ENCODE peak calls at places on chromosomes 6 and 20, in six cellular contexts. B, Q, T, X, Z and F are unnamed samples.
A peak's percentile ranks its signal among the peaks of the same experiment; 100 is the strongest.

GRCh38 chr20:31740208-31740607 is 1.1 kb downstream of the TPX2 start:
- DNase-seq in B (no peak), Q (no peak), T (no peak), X (no peak), Z (no peak), F (no peak)

GRCh38 chr20:3911956-3912355 is 22.8 kb downstream of the PANK2 start:
- DNase-seq in B (no peak), Q (no peak), T (no peak), X (no peak), Z (no peak), F (no peak)

GRCh38 chr6:37137201-37137880 is 32.6 kb upstream of the PIM1 start:
- DNase-seq in B (peak; percentile 95), Q (no peak), T (no peak), X (peak; percentile 33), Z (peak; percentile 65), F (no peak)

GRCh38 chr6:74752303-74752702 is 453.6 kb downstream of the COL12A1 start:
- DNase-seq in B (no peak), Q (no peak), T (no peak), X (no peak), Z (no peak), F (no peak)

GRCh38 chr6:35048631-35049083 is 92.5 kb downstream of the TCP11 start:
- DNase-seq in B (no peak), Q (no peak), T (peak; percentile 67), X (no peak), Z (no peak), F (no peak)

GRCh38 chr6:108915258-108915657 is 67.0 kb downstream of the ARMC2 start:
- DNase-seq in B (no peak), Q (no peak), T (no peak), X (no peak), Z (no peak), F (no peak)

GRCh38 chr6:22250486-22250885 is 46.4 kb downstream of the PRL start:
- DNase-seq in B (no peak), Q (no peak), T (no peak), X (no peak), Z (no peak), F (no peak)

GRCh38 chr6:166411721-166412151 is 29.0 kb upstream of the MPC1 start:
- DNase-seq in B (no peak), Q (no peak), T (no peak), X (no peak), Z (no peak), F (no peak)

GRCh38 chr20:17024513-17025105 is 202.2 kb upstream of the PCSK2 start:
- DNase-seq in B (no peak), Q (no peak), T (no peak), X (no peak), Z (no peak), F (no peak)

GRCh38 chr20:3818155-3819151 is 1.9 kb upstream of the AP5S1 start:
- DNase-seq in B (no peak), Q (no peak), T (peak; percentile 80), X (peak; percentile 69), Z (no peak), F (no peak)

GRCh38 chr6:107355659-107356058 is 103.7 kb downstream of the PDSS2 start:
- DNase-seq in B (no peak), Q (no peak), T (peak; percentile 64), X (no peak), Z (no peak), F (no peak)

GRCh38 chr6:39929039-39929732 is 5.1 kb downstream of the MOCS1 start:
- DNase-seq in B (no peak), Q (no peak), T (no peak), X (no peak), Z (no peak), F (no peak)

GRCh38 chr6:71395731-71396409 is 107.3 kb downstream of the OGFRL1 start:
- DNase-seq in B (no peak), Q (no peak), T (no peak), X (no peak), Z (no peak), F (no peak)

GRCh38 chr6:83057705-83058321 is 7.8 kb downstream of the UBE3D start:
- DNase-seq in B (no peak), Q (no peak), T (no peak), X (peak; percentile 18), Z (no peak), F (no peak)

GRCh38 chr6:38095054-38095453 is 275.5 kb downstream of the ZFAND3 start:
- DNase-seq in B (peak; percentile 4), Q (no peak), T (no peak), X (no peak), Z (no peak), F (no peak)

GRCh38 chr6:110532401-110532800 is 56.0 kb upstream of the SLC22A16 start:
- DNase-seq in B (no peak), Q (no peak), T (no peak), X (no peak), Z (no peak), F (no peak)

GRCh38 chr6:138772596-138773176 is 883 bp upstream of the CCDC28A start:
- DNase-seq in B (no peak), Q (no peak), T (no peak), X (no peak), Z (no peak), F (no peak)

GRCh38 chr6:119030759-119031158 is 47.7 kb downstream of the FAM184A start:
- DNase-seq in B (no peak), Q (no peak), T (no peak), X (no peak), Z (no peak), F (no peak)

GRCh38 chr6:56541736-56542366 is 100.8 kb downstream of the DST start:
- DNase-seq in B (no peak), Q (no peak), T (no peak), X (no peak), Z (no peak), F (no peak)

GRCh38 chr6:152117156-152118129 is 310.0 kb downstream of the ESR1 start:
- DNase-seq in B (no peak), Q (no peak), T (no peak), X (no peak), Z (no peak), F (no peak)

GRCh38 chr20:47099749-47100515 is 205.3 kb downstream of the EYA2 start:
- DNase-seq in B (no peak), Q (no peak), T (peak; percentile 66), X (no peak), Z (no peak), F (no peak)

GRCh38 chr6:136753624-136754023 is 38.7 kb downstream of the MAP3K5 start:
- DNase-seq in B (no peak), Q (no peak), T (no peak), X (no peak), Z (no peak), F (no peak)

GRCh38 chr20:51531141-51531710 is 11.3 kb downstream of the NFATC2 start:
- DNase-seq in B (no peak), Q (no peak), T (no peak), X (no peak), Z (no peak), F (no peak)

GRCh38 chr6:111107589-111107988 is 20.3 kb downstream of the SLC16A10 start:
- DNase-seq in B (no peak), Q (no peak), T (no peak), X (no peak), Z (no peak), F (no peak)

GRCh38 chr6:148445116-148445515 is 102.5 kb downstream of the SASH1 start:
- DNase-seq in B (no peak), Q (no peak), T (no peak), X (no peak), Z (no peak), F (no peak)

GRCh38 chr6:148441454-148441911 is 98.8 kb downstream of the SASH1 start:
- DNase-seq in B (peak; percentile 59), Q (no peak), T (no peak), X (no peak), Z (no peak), F (no peak)

GRCh38 chr6:148445620-148446019 is 103.0 kb downstream of the SASH1 start:
- DNase-seq in B (no peak), Q (no peak), T (no peak), X (no peak), Z (no peak), F (no peak)

GRCh38 chr6:148446681-148447080 is 104.0 kb downstream of the SASH1 start:
- DNase-seq in B (no peak), Q (no peak), T (no peak), X (no peak), Z (no peak), F (no peak)

GRCh38 chr6:148443798-148444560 is 101.3 kb downstream of the SASH1 start:
- DNase-seq in B (no peak), Q (no peak), T (no peak), X (no peak), Z (no peak), F (no peak)
- TF ChIP-seq CTCF in B (no peak), Q (no peak), T (no peak), X (no peak), Z (no peak), F (no peak)

GRCh38 chr6:53100561-53100960 is 35.4 kb downstream of the FBXO9 start:
- DNase-seq in B (no peak), Q (no peak), T (no peak), X (no peak), Z (no peak), F (no peak)
- TF ChIP-seq CTCF in B (no peak), Q (no peak), T (no peak), X (no peak), Z (no peak), F (no peak)

GRCh38 chr20:23244207-23244915 is 106.2 kb upstream of the NXT1 start:
- DNase-seq in B (no peak), Q (peak; percentile 55), T (peak; percentile 69), X (no peak), Z (no peak), F (no peak)

GRCh38 chr20:23243791-23244190 is 106.8 kb upstream of the NXT1 start:
- DNase-seq in B (no peak), Q (no peak), T (no peak), X (no peak), Z (no peak), F (no peak)

GRCh38 chr20:23244916-23245552 is 105.6 kb upstream of the NXT1 start:
- DNase-seq in B (no peak), Q (peak; percentile 52), T (no peak), X (no peak), Z (no peak), F (no peak)

GRCh38 chr20:23246682-23247664 is 103.6 kb upstream of the NXT1 start:
- DNase-seq in B (no peak), Q (no peak), T (peak; percentile 77), X (no peak), Z (no peak), F (no peak)

DNA sequence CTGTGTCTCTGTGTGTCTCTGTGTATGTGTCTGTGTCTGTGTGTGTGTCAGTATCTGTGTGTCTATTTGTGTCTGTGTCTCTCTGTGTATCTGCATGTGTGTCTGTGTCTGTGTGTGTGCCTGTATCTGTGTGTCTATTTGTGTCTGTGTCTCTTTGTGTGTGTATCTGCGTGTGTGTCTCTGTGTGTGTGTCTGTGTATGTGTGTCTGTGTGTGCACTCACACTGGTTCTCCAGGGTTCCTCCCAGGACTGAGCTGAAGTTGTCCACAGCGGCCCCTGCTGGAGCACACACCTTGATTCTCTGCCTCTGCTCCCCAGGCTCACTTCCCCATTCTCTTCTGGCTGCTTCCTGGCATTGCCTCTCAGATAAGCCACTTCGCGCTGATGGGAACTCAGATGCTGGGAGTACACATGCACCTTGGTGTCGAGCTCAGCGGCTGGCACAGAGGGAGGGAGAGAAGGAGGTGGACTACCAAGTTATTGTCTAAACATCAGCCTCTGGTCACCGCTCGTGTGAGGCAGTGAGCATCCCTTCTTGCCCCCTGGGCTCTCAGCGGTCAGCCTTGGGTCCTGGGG is 105.0 kb upstream of the NXT1 start:
- DNase-seq in B (no peak), Q (peak; percentile 81), T (peak; percentile 68), X (peak; percentile 22), Z (no peak), F (no peak)
- TF ChIP-seq CTCF in B (peak; percentile 68), Q (peak; percentile 47), T (peak; percentile 28), X (peak; percentile 59), Z (no peak), F (peak; percentile 77)

GRCh38 chr6:96626749-96627353 is 63.9 kb downstream of the FHL5 start:
- DNase-seq in B (peak; percentile 13), Q (no peak), T (no peak), X (no peak), Z (no peak), F (no peak)
- TF ChIP-seq CTCF in B (peak; percentile 41), Q (peak; percentile 39), T (peak; percentile 26), X (peak; percentile 55), Z (peak; percentile 56), F (peak; percentile 84)